ENCODE peak calls at places on chromosomes 11 and 22, in four cellular contexts. N is GM13977, L is LoVo, T is lower leg skin. W is an unnamed sample.

GRCh38 chr22:19056951-19057401 is 65.2 kb downstream of the DGCR2 start:
- DNase-seq in N (no peak), L (no peak), T (no peak), W (no peak)

GRCh38 chr22:33248927-33249326 is 190.7 kb upstream of the SYN3 start:
- DNase-seq in N (no peak), L (no peak), T (no peak), W (no peak)

GRCh38 chr11:45083544-45084087 is 62.8 kb upstream of the PRDM11 start:
- DNase-seq in N (no peak), L (no peak), T (no peak), W (no peak)

GRCh38 chr22:50139843-50140415 is 30.6 kb upstream of the PANX2 start:
- DNase-seq in N (no peak), L (no peak), T (no peak), W (no peak)

GRCh38 chr11:79054636-79055035 is 386.2 kb downstream of the TENM4 start:
- DNase-seq in N (no peak), L (no peak), T (no peak), W (no peak)

GRCh38 chr11:78825531-78825930 is 250.9 kb upstream of the NARS2 start:
- DNase-seq in N (no peak), L (no peak), T (no peak), W (no peak)

GRCh38 chr11:118398797-118399564 is 2.4 kb upstream of the ATP5MG start:
- DNase-seq in N (peak; percentile 17), L (no peak), T (no peak), W (no peak)

GRCh38 chr22:20844055-20845037 is 14.3 kb downstream of the PI4KA start:
- DNase-seq in N (no peak), L (no peak), T (no peak), W (no peak)

GRCh38 chr11:64743591-64744543 is at the start of gene RASGRP2:
- DNase-seq in N (peak; percentile 83), L (no peak), T (peak; percentile 49), W (no peak)

GRCh38 chr11:109853156-109853776 is 239.9 kb upstream of the ZC3H12C start:
- DNase-seq in N (peak; percentile 14), L (peak; percentile 41), T (no peak), W (no peak)